ENCODE peak calls at places on chromosomes 4 and X, in five cellular contexts. A is EL, H is ELF-1, Y is ureter, V is astrocyte of the hippocampus. Z is an unnamed sample.

GRCh38 chrX:83469551-83469950 is 38.5 kb upstream of the POU3F4 start:
- DNase-seq in A (no peak), H (peak), Y (no peak), V (peak), Z (no peak)

GRCh38 chr4:140134780-140135179 is 19.2 kb downstream of the MAML3 start:
- DNase-seq in A (no peak), H (no peak), Y (no peak), V (no peak), Z (no peak)

GRCh38 chrX:46436744-46437143 is 108.5 kb downstream of the ZNF674 start:
- DNase-seq in A (no peak), H (peak), Y (no peak), V (no peak), Z (no peak)

GRCh38 chr4:8254076-8254475 is 15.5 kb upstream of the HTRA3 start:
- DNase-seq in A (no peak), H (no peak), Y (no peak), V (no peak), Z (no peak)

GRCh38 chr4:147340111-147340510 is 140.8 kb upstream of the EDNRA start:
- DNase-seq in A (peak), H (no peak), Y (no peak), V (peak), Z (no peak)

GRCh38 chr4:26300314-26301307 is 20.2 kb upstream of the RBPJ start:
- DNase-seq in A (no peak), H (no peak), Y (no peak), V (peak), Z (no peak)

GRCh38 chr4:155514628-155515027 is 137.9 kb upstream of the MAP9 start:
- DNase-seq in A (no peak), H (no peak), Y (no peak), V (no peak), Z (no peak)

GRCh38 chr4:153292897-153293674 is 51.4 kb upstream of the MND1 start:
- DNase-seq in A (no peak), H (no peak), Y (no peak), V (no peak), Z (no peak)

GRCh38 chr4:87224036-87224923 is 3.9 kb upstream of the KLHL8 start:
- DNase-seq in A (no peak), H (peak), Y (no peak), V (peak), Z (no peak)

GRCh38 chr4:26609868-26610267 is 26.0 kb downstream of the TBC1D19 start:
- DNase-seq in A (no peak), H (no peak), Y (no peak), V (no peak), Z (no peak)

GRCh38 chr4:118738999-118739690 is 54.0 kb downstream of the METTL14 start:
- DNase-seq in A (no peak), H (no peak), Y (no peak), V (no peak), Z (no peak)

Z was measured in LNCaP clone FGC.